ENCODE peak calls at places on chromosomes 12 and 14, in nine cellular contexts. A is NCI-H187; Z is NCI-H2171 treated with DMSO at 0.1 percent for 48 hours; V is stimulated activated CD8-positive, alpha-beta memory T cell treated with anti-CD3 and anti-CD28 coated beads, Interleukin-15, amount 100 ng/mL, for 48 hours; Y is Caki2; W is GM12865; C is mammary epithelial cell; P is stimulated activated CD4-positive, alpha-beta T cell treated with anti-CD3 and anti-CD28 coated beads, TNF-alpha, amount 100 ng/mL, for 48 hours; B is testis. G is an unnamed sample.

GRCh38 chr12:104485651-104486341 is 29.0 kb downstream of the CHST11 start:
- DNase-seq in A (no peak), Z (no peak), V (peak; percentile 37), Y (no peak), W (peak; percentile 44), C (no peak), P (peak; percentile 45), B (no peak), G (peak; percentile 91)

GRCh38 chr14:104551851-104552737 is 27.5 kb upstream of the C14orf180 start:
- DNase-seq in A (no peak), Z (no peak), V (no peak), Y (no peak), W (no peak), C (no peak), P (no peak), B (no peak), G (no peak)

GRCh38 chr14:28308727-28309126 is 457.9 kb upstream of the FOXG1 start:
- DNase-seq in A (no peak), Z (no peak), V (no peak), Y (peak; percentile 30), W (no peak), C (peak; percentile 81), P (no peak), B (no peak), G (no peak)

GRCh38 chr12:55057466-55057865 is 37.7 kb downstream of the NEUROD4 start:
- DNase-seq in A (no peak), Z (peak; percentile 97), V (no peak), Y (no peak), W (no peak), C (no peak), P (no peak), B (no peak), G (no peak)

GRCh38 chr14:50805396-50805795 is 25.6 kb downstream of the NIN start:
- DNase-seq in A (no peak), Z (no peak), V (no peak), Y (no peak), W (no peak), C (no peak), P (no peak), B (no peak), G (no peak)

GRCh38 chr14:100965296-100965695 is 61.8 kb upstream of the RTL1 start:
- DNase-seq in A (no peak), Z (no peak), V (no peak), Y (no peak), W (no peak), C (peak; percentile 47), P (no peak), B (no peak), G (no peak)

GRCh38 chr12:53750812-53751335 is 905 bp downstream of the CISTR start:
- DNase-seq in A (peak; percentile 19), Z (peak; percentile 89), V (no peak), Y (no peak), W (peak; percentile 63), C (no peak), P (no peak), B (peak; percentile 41), G (no peak)

GRCh38 chr12:91704446-91704845 is 441.2 kb downstream of the BTG1 start:
- DNase-seq in A (no peak), Z (peak; percentile 36), V (no peak), Y (no peak), W (no peak), C (peak; percentile 75), P (no peak), B (no peak), G (no peak)

GRCh38 chr14:23153891-23154796 is 29.3 kb downstream of the SLC7A8 start:
- DNase-seq in A (no peak), Z (peak; percentile 65), V (no peak), Y (no peak), W (no peak), C (peak; percentile 78), P (no peak), B (peak; percentile 98), G (no peak)

GRCh38 chr14:68842298-68842697 is 49.4 kb upstream of the ZFP36L1 start:
- DNase-seq in A (no peak), Z (peak; percentile 59), V (no peak), Y (no peak), W (no peak), C (no peak), P (no peak), B (no peak), G (no peak)

GRCh38 chr14:54555651-54556050 is 11.3 kb upstream of the SAMD4A start:
- DNase-seq in A (no peak), Z (no peak), V (no peak), Y (no peak), W (no peak), C (no peak), P (no peak), B (no peak), G (no peak)

GRCh38 chr12:115667116-115667515 is 610.4 kb downstream of the MED13L start:
- DNase-seq in A (no peak), Z (no peak), V (no peak), Y (no peak), W (no peak), C (no peak), P (no peak), B (no peak), G (no peak)

GRCh38 chr14:36940476-36940875 is 231.9 kb downstream of the SLC25A21 start:
- DNase-seq in A (no peak), Z (no peak), V (no peak), Y (no peak), W (no peak), C (no peak), P (no peak), B (no peak), G (no peak)

GRCh38 chr14:99534863-99535262 is 53.7 kb downstream of the CCNK start:
- DNase-seq in A (no peak), Z (no peak), V (no peak), Y (no peak), W (no peak), C (no peak), P (no peak), B (no peak), G (no peak)

GRCh38 chr12:4267904-4268548 is 5.5 kb upstream of the CCND2 start:
- DNase-seq in A (no peak), Z (peak; percentile 76), V (no peak), Y (peak; percentile 19), W (no peak), C (no peak), P (no peak), B (no peak), G (no peak)

GRCh38 chr12:93714382-93714781 is 37.2 kb downstream of the CRADD start:
- DNase-seq in A (no peak), Z (no peak), V (no peak), Y (no peak), W (no peak), C (no peak), P (no peak), B (no peak), G (no peak)

GRCh38 chr14:93343266-93343665 is 3.7 kb upstream of the COX8C start:
- DNase-seq in A (no peak), Z (no peak), V (no peak), Y (no peak), W (no peak), C (no peak), P (no peak), B (no peak), G (no peak)

GRCh38 chr12:6367969-6368892 is 7.1 kb downstream of the SCNN1A start:
- DNase-seq in A (no peak), Z (no peak), V (no peak), Y (no peak), W (peak; percentile 37), C (no peak), P (no peak), B (no peak), G (no peak)

GRCh38 chr12:104049278-104050257 is at the start of gene GLT8D2:
- DNase-seq in A (no peak), Z (no peak), V (no peak), Y (no peak), W (no peak), C (peak; percentile 57), P (no peak), B (peak; percentile 68), G (no peak)

G was measured in DND-41.